ENCODE peak calls at places on chromosome 22, in seven cellular contexts. M is astrocyte of the spinal cord, E is GM13977, B is lower leg skin, W is hepatocyte, K is uterus, F is lower lobe of right lung. H is an unnamed sample.

GRCh38 chr22:37400719-37401118 is 26.6 kb downstream of the ELFN2 start:
- DNase-seq in M (no peak), W (no peak), F (no peak), K (no peak), E (no peak), B (no peak), H (no peak)

GRCh38 chr22:24107668-24108067 is 73.6 kb upstream of the SUSD2 start:
- DNase-seq in W (no peak), K (peak), M (peak), E (no peak), F (peak), B (peak), H (no peak)

GRCh38 chr22:32752868-32753520 is 48.5 kb upstream of the TIMP3 start:
- DNase-seq in E (no peak), W (no peak), F (no peak), B (no peak), K (peak), M (peak), H (no peak)

GRCh38 chr22:44697423-44698179 is 4.4 kb upstream of the PRR5 start:
- DNase-seq in F (peak), E (peak), W (peak), B (peak), K (peak), M (peak), H (peak)

GRCh38 chr22:40312050-40312449 is 34.2 kb upstream of the ADSL start:
- DNase-seq in B (no peak), F (no peak), W (no peak), E (no peak), M (no peak), K (no peak), H (no peak)

GRCh38 chr22:27879923-27880322 is 39.1 kb downstream of the PITPNB start:
- DNase-seq in E (peak), K (no peak), F (no peak), M (peak), B (no peak), W (peak), H (peak)

GRCh38 chr22:27107824-27108223 is 450.4 kb downstream of the MIAT start:
- DNase-seq in F (no peak), W (peak), E (no peak), K (peak), B (peak), M (peak), H (no peak)

GRCh38 chr22:41096841-41097240 is 4.4 kb downstream of the EP300 start:
- DNase-seq in E (no peak), W (no peak), K (no peak), F (no peak), M (no peak), B (no peak), H (no peak)

GRCh38 chr22:43955040-43955882 is at the start of gene SAMM50:
- DNase-seq in K (peak), M (peak), B (peak), E (peak), F (peak), W (peak), H (peak)

GRCh38 chr22:44396727-44397722 is 84.3 kb upstream of the SHISAL1 start:
- DNase-seq in M (no peak), F (peak), K (peak), E (no peak), W (no peak), B (no peak), H (no peak)

GRCh38 chr22:43317252-43317651 is 25.9 kb downstream of the SCUBE1 start:
- DNase-seq in W (no peak), M (no peak), K (no peak), E (no peak), F (no peak), B (no peak), H (no peak)

GRCh38 chr22:30036656-30037055 is 43.6 kb upstream of the HORMAD2 start:
- DNase-seq in B (no peak), M (no peak), K (no peak), E (no peak), F (no peak), W (peak), H (no peak)

GRCh38 chr22:41913040-41913719 is 1.7 kb downstream of the SHISA8 start:
- DNase-seq in E (no peak), W (no peak), B (no peak), F (no peak), K (no peak), M (no peak), H (no peak)

GRCh38 chr22:27994481-27995331 is 75.7 kb upstream of the PITPNB start:
- DNase-seq in F (peak), W (no peak), M (no peak), K (no peak), B (no peak), E (no peak), H (no peak)

GRCh38 chr22:31130873-31131272 is 8.1 kb downstream of the INPP5J start:
- DNase-seq in K (no peak), M (no peak), B (no peak), F (no peak), E (no peak), W (no peak), H (no peak)

GRCh38 chr22:50674606-50675552 is 2.3 kb downstream of the SHANK3 start:
- DNase-seq in K (no peak), F (peak), M (no peak), E (peak), B (no peak), W (peak), H (peak)

GRCh38 chr22:30596886-30597285 is 5.2 kb upstream of the PES1 start:
- DNase-seq in M (no peak), B (no peak), W (no peak), E (no peak), F (no peak), K (no peak), H (no peak)

GRCh38 chr22:37117092-37117491 is 7.6 kb upstream of the TMPRSS6 start:
- DNase-seq in W (no peak), F (no peak), B (no peak), E (no peak), K (no peak), M (no peak), H (no peak)

GRCh38 chr22:44622147-44622427 is 79.9 kb upstream of the PRR5 start:
- DNase-seq in K (no peak), F (no peak), E (no peak), W (no peak), M (no peak), B (no peak), H (no peak)

GRCh38 chr22:35684270-35684700 is 33.4 kb upstream of the APOL5 start:
- DNase-seq in E (no peak), B (no peak), M (peak), F (no peak), K (no peak), W (peak), H (no peak)

GRCh38 chr22:38081941-38082828 is 1.8 kb downstream of the SLC16A8 start:
- DNase-seq in B (no peak), W (no peak), F (peak), E (peak), M (no peak), K (no peak), H (peak)

GRCh38 chr22:24060375-24060788 is 49.3 kb downstream of the CABIN1 start:
- DNase-seq in B (peak), E (no peak), W (no peak), F (no peak), K (no peak), M (peak), H (no peak)

GRCh38 chr22:50578776-50579310 is 616 bp upstream of the CPT1B start:
- DNase-seq in K (no peak), W (no peak), M (no peak), B (no peak), E (no peak), F (peak), H (no peak)

GRCh38 chr22:44330727-44331660 is 18.2 kb upstream of the SHISAL1 start:
- DNase-seq in B (no peak), E (no peak), W (no peak), F (no peak), M (no peak), K (no peak), H (no peak)

GRCh38 chr22:39674536-39674935 is 104.0 kb downstream of the CACNA1I start:
- DNase-seq in K (no peak), E (no peak), B (no peak), F (no peak), W (peak), M (no peak), H (no peak)

GRCh38 chr22:40635940-40636379 is 559 bp downstream of the MRTFA start:
- DNase-seq in W (no peak), E (no peak), M (no peak), K (peak), B (no peak), F (peak), H (no peak)

GRCh38 chr22:38957046-38957770 is at the start of gene APOBEC3A:
- DNase-seq in M (no peak), B (peak), W (no peak), K (no peak), F (peak), E (no peak), H (no peak)

GRCh38 chr22:26586556-26587325 is 3.2 kb downstream of the TPST2 start:
- DNase-seq in W (no peak), F (no peak), K (no peak), E (no peak), M (no peak), B (no peak), H (no peak)

GRCh38 chr22:29014773-29015172 is 46.9 kb downstream of the C22orf31 start:
- DNase-seq in E (no peak), F (no peak), W (no peak), B (no peak), M (no peak), K (no peak), H (no peak)

GRCh38 chr22:39932918-39933649 is 27.1 kb upstream of the TMA7B start:
- DNase-seq in F (no peak), K (no peak), W (peak), E (peak), B (no peak), M (peak), H (peak)

GRCh38 chr22:41512421-41513194 is 31.7 kb downstream of the POLR3H start:
- DNase-seq in W (peak), K (peak), M (peak), F (no peak), E (no peak), B (no peak), H (no peak)

GRCh38 chr22:41280065-41280464 is 5.9 kb downstream of the RANGAP1 start:
- DNase-seq in E (no peak), F (no peak), K (no peak), W (no peak), M (no peak), B (peak), H (no peak)

GRCh38 chr22:41983516-41983915 is 14.3 kb downstream of the SEPTIN3 start:
- DNase-seq in W (no peak), E (no peak), K (no peak), M (no peak), F (no peak), B (no peak), H (no peak)

GRCh38 chr22:41302016-41302767 is 867 bp downstream of the ZC3H7B start:
- DNase-seq in M (no peak), W (peak), F (no peak), B (no peak), K (peak), E (peak), H (peak)

GRCh38 chr22:44519895-44520294 is 21.9 kb upstream of the RTL6 start:
- DNase-seq in E (no peak), B (no peak), K (no peak), F (no peak), W (no peak), M (no peak), H (no peak)

DNA sequence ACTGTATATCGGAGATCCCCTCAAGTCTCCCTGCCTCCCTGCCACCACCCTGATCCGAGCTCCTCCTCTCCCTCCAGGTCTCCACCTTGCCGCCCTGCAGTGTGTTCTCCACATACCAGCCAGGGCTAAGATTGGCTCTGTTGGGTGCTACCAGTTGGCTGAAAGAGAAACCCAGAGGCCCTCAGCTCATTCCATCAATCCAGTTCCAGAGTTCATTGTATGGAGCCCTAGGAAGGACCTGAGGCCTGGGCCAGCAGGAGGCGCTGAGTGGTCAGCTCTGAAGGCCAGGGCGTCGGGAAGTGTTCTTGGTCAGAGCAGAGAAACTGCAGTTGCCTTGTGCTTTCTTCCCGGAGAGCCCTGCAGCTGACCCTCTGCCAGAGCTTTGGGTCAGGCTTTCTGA is 2.2 kb upstream of the TOP3B start:
- DNase-seq in K (no peak), B (no peak), W (peak), F (no peak), M (no peak), E (peak), H (peak)
- TF ChIP-seq CTCF in K (no peak), B (no peak), W (peak), F (peak), M (peak), E (peak), H (peak)

GRCh38 chr22:22879675-22880029 is 8.0 kb upstream of the IGLL5 start:
- DNase-seq in E (no peak), W (no peak), M (no peak), K (no peak), B (no peak), F (no peak), H (no peak)

GRCh38 chr22:22878211-22878570 is 9.4 kb upstream of the IGLL5 start:
- DNase-seq in F (no peak), K (no peak), E (no peak), M (no peak), W (no peak), B (no peak), H (no peak)

GRCh38 chr22:22877523-22878210 is 9.9 kb upstream of the IGLL5 start:
- DNase-seq in M (peak), K (no peak), E (no peak), B (no peak), W (peak), F (no peak), H (no peak)

GRCh38 chr22:22880645-22881044 is 7.0 kb upstream of the IGLL5 start:
- DNase-seq in W (no peak), B (no peak), F (no peak), E (no peak), K (no peak), M (no peak), H (no peak)

GRCh38 chr22:22878801-22879674 is 8.6 kb upstream of the IGLL5 start:
- DNase-seq in W (no peak), M (no peak), B (no peak), E (no peak), K (no peak), F (no peak), H (no peak)
- TF ChIP-seq CTCF in W (no peak), M (no peak), B (no peak), E (peak), K (no peak), F (no peak), H (peak)

GRCh38 chr22:25112538-25113253 is 87.0 kb upstream of the CRYBB3 start:
- DNase-seq in M (no peak), K (no peak), E (no peak), W (no peak), F (no peak), B (no peak), H (no peak)

GRCh38 chr22:25113316-25113721 is 86.3 kb upstream of the CRYBB3 start:
- DNase-seq in W (peak), E (no peak), M (no peak), F (peak), B (no peak), K (no peak), H (no peak)

GRCh38 chr22:25110596-25110845 is 89.1 kb upstream of the CRYBB3 start:
- DNase-seq in M (no peak), W (no peak), K (no peak), E (no peak), F (no peak), B (no peak), H (no peak)

GRCh38 chr22:25110846-25111578 is 88.6 kb upstream of the CRYBB3 start:
- DNase-seq in E (peak), M (peak), B (peak), K (peak), W (peak), F (peak), H (peak)

GRCh38 chr22:25111579-25112517 is 87.8 kb upstream of the CRYBB3 start:
- DNase-seq in F (peak), B (no peak), E (no peak), M (no peak), W (peak), K (no peak), H (no peak)
- TF ChIP-seq CTCF in F (no peak), B (no peak), E (no peak), M (no peak), W (peak), K (no peak), H (no peak)

GRCh38 chr22:19737846-19738663 is 14.7 kb downstream of the GP1BB start:
- DNase-seq in F (no peak), M (no peak), B (no peak), W (no peak), K (no peak), E (no peak), H (no peak)
- TF ChIP-seq CTCF in F (no peak), M (no peak), B (no peak), W (no peak), K (no peak), E (no peak), H (no peak)

GRCh38 chr22:49365910-49366309 is 461.8 kb downstream of the BRD1 start:
- DNase-seq in B (no peak), E (no peak), F (no peak), K (no peak), W (no peak), M (no peak), H (no peak)

GRCh38 chr22:49366437-49366836 is 461.2 kb downstream of the BRD1 start:
- DNase-seq in E (no peak), K (no peak), W (no peak), F (no peak), B (no peak), M (no peak), H (no peak)

GRCh38 chr22:49368221-49368975 is 459.3 kb downstream of the BRD1 start:
- DNase-seq in K (no peak), F (peak), M (no peak), W (no peak), B (peak), E (no peak), H (no peak)

GRCh38 chr22:49365191-49365837 is 462.4 kb downstream of the BRD1 start:
- DNase-seq in M (no peak), W (no peak), E (no peak), F (no peak), B (no peak), K (no peak), H (no peak)

GRCh38 chr22:49367016-49367697 is 460.5 kb downstream of the BRD1 start:
- DNase-seq in B (no peak), E (no peak), K (no peak), M (peak), F (no peak), W (no peak), H (no peak)
- TF ChIP-seq CTCF in B (no peak), E (no peak), K (no peak), M (no peak), F (no peak), W (no peak), H (no peak)

GRCh38 chr22:46738961-46739870 is 1.2 kb upstream of the CERK start:
- DNase-seq in B (peak), K (no peak), E (peak), M (peak), W (peak), F (no peak), H (no peak)
- TF ChIP-seq CTCF in B (no peak), K (no peak), E (peak), M (peak), W (peak), F (no peak), H (peak)

GRCh38 chr22:20237480-20238440 is 30.4 kb downstream of the RTN4R start:
- DNase-seq in F (no peak), W (no peak), K (no peak), E (no peak), M (no peak), B (no peak), H (no peak)

GRCh38 chr22:20239063-20239950 is 28.8 kb downstream of the RTN4R start:
- DNase-seq in F (no peak), W (peak), M (no peak), E (no peak), K (peak), B (no peak), H (peak)

GRCh38 chr22:20239951-20240773 is 28.0 kb downstream of the RTN4R start:
- DNase-seq in F (no peak), B (no peak), M (no peak), K (peak), E (no peak), W (peak), H (no peak)

GRCh38 chr22:20240900-20241299 is 27.2 kb downstream of the RTN4R start:
- DNase-seq in F (no peak), E (no peak), M (no peak), K (no peak), W (no peak), B (no peak), H (no peak)

GRCh38 chr22:20238567-20239062 is 29.5 kb downstream of the RTN4R start:
- DNase-seq in B (no peak), E (peak), M (no peak), W (peak), F (peak), K (peak), H (peak)
- TF ChIP-seq CTCF in B (no peak), E (peak), M (peak), W (peak), F (peak), K (peak), H (peak)

DNA sequence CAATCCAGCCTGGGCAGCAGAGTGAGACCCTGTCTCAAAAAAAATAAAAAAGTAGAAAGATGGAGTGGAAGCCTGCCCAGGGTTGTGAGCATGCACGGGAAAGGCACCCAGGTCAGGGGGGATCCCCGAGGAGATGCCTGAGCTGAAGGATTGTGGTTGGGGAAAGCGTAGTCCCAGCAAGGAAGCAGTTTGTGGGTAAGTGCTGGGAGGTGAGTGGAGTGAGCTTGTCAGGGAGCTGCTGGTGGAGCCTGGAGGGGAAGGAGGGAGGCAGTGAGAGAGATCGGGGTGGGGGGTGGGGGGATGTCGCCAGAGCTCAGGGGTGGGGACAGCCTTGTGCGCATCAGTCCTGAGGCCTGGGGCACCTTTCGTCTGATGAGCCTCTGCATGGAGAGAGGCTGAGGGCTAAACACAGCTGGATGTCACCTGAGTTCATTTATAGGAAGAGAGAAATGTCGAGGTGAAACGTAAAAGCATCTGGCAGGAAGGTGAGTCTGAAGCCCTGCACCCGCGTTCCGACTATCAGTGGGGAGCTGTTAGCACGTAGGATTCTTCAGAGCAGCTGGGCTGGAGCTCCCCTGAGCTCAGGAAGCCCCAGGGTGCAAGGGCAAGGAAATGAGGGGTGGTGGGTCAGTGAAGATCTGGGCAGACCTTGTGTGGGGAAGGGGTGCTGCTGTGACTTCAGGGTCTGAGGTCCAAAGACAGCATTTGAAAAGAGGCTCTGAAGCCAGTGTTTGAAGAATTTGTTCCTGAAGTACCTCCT is 10.2 kb downstream of the TMEM121B start:
- DNase-seq in M (no peak), E (no peak), F (no peak), B (no peak), W (no peak), K (no peak), H (no peak)
- TF ChIP-seq CTCF in M (no peak), E (no peak), F (no peak), B (no peak), W (no peak), K (no peak), H (no peak)